ENCODE peak calls at places on chromosomes 2 and 18, in six cellular contexts. X is IMR-90, L is transverse colon, S is suprapubic skin, K is spleen, G is K562. P is an unnamed sample. For H3K4me1, the result is how much of the 10 kb centered on the place peaks cover.

GRCh38 chr2:37156857-37157714 is at the start of gene EIF2AK2:
- DNase-seq in X (peak), L (peak), S (peak), K (peak), G (peak), P (peak)

GRCh38 chr2:46679761-46680160 is 200.4 kb downstream of the TMEM247 start:
- DNase-seq in X (peak), L (no peak), S (no peak), K (no peak), G (no peak), P (no peak)

GRCh38 chr2:32427672-32428622 is 71.1 kb downstream of the BIRC6 start:
- DNase-seq in X (no peak), L (no peak), S (no peak), K (no peak), G (peak), P (no peak)

GRCh38 chr2:157421964-157422363 is 21.9 kb downstream of the CYTIP start:
- DNase-seq in X (no peak), L (no peak), S (no peak), K (peak), G (no peak), P (no peak)

GRCh38 chr2:113171359-113172075 is 2.3 kb upstream of the PSD4 start:
- DNase-seq in X (no peak), L (no peak), S (peak), K (peak), G (no peak), P (no peak)

GRCh38 chr18:51668101-51668500 is 470.6 kb upstream of the MEX3C start:
- DNase-seq in X (peak), L (peak), S (no peak), K (no peak), G (peak), P (peak)

GRCh38 chr2:191230174-191230573 is 15.0 kb upstream of the MYO1B start:
- DNase-seq in X (peak), L (no peak), S (no peak), K (no peak), G (no peak), P (no peak)

GRCh38 chr2:77713412-77713811 is 191.2 kb upstream of the LRRTM4 start:
- DNase-seq in X (no peak), L (no peak), S (no peak), K (no peak), G (no peak), P (no peak)

GRCh38 chr2:176075476-176075875 is 8.3 kb downstream of the EVX2 start:
- DNase-seq in X (no peak), L (no peak), S (no peak), K (no peak), G (peak), P (no peak)

GRCh38 chr2:129929321-129930290 is 49.9 kb upstream of the RAB6C start:
- DNase-seq in X (no peak), L (no peak), S (no peak), K (no peak), G (no peak), P (peak)

GRCh38 chr2:108320326-108320932 is 31.7 kb downstream of the SULT1C2 start:
- DNase-seq in X (no peak), L (no peak), S (no peak), K (no peak), G (no peak), P (no peak)

GRCh38 chr2:96727431-96727830 is 12.4 kb downstream of the LMAN2L start:
- DNase-seq in X (no peak), L (no peak), S (no peak), K (no peak), G (no peak), P (no peak)

GRCh38 chr2:239607795-239608171 is 207.0 kb upstream of the HDAC4 start:
- DNase-seq in X (no peak), L (no peak), S (no peak), K (peak), G (no peak), P (no peak)

GRCh38 chr2:150601280-150602038 is 114.0 kb upstream of the RND3 start:
- DNase-seq in X (peak), L (no peak), S (no peak), K (no peak), G (no peak), P (no peak)

GRCh38 chr2:238897122-238897880 is 49.4 kb downstream of the TWIST2 start:
- DNase-seq in X (no peak), L (no peak), S (no peak), K (peak), G (no peak), P (no peak)

GRCh38 chr2:108288534-108289106 is at the start of gene SULT1C2:
- DNase-seq in X (peak), L (no peak), S (no peak), K (no peak), G (no peak), P (no peak)

GRCh38 chr2:160918909-160919503 is 241.2 kb upstream of the TANK start:
- DNase-seq in X (peak), L (peak), S (no peak), K (peak), G (peak), P (peak)

GRCh38 chr2:59180111-59180510 is 939.0 kb upstream of the FANCL start:
- DNase-seq in X (no peak), L (no peak), S (no peak), K (no peak), G (no peak), P (no peak)

GRCh38 chr2:59181347-59181746 is 940.2 kb upstream of the FANCL start:
- DNase-seq in X (no peak), L (no peak), S (no peak), K (no peak), G (no peak), P (no peak)

GRCh38 chr2:59184281-59185020 is 943.3 kb upstream of the FANCL start:
- DNase-seq in X (no peak), L (no peak), S (no peak), K (no peak), G (peak), P (no peak)

GRCh38 chr2:59182249-59182648 is 941.1 kb upstream of the FANCL start:
- DNase-seq in X (peak), L (no peak), S (no peak), K (no peak), G (peak), P (no peak)

DNA sequence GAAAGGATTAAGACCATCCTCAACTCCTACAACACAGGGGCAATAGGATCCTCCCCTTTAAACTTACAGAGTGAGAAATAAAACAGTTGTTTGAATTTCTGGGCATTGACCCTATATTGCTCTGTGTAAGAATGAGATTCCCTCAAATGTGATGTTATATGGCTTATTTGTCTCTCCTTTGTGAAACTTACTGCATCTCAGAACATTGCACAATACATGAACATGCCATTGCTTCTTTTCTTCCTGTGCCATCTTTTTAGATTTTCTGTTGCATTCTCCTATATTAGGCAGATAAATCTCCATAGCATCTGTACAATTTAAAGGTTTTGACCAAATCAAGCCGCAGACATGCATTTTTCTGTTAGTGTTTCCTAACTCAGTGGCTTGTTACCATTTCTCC is 941.9 kb upstream of the FANCL start:
- DNase-seq in X (no peak), L (no peak), S (no peak), K (no peak), G (no peak), P (no peak)
- TF ChIP-seq CTCF in X (no peak), L (no peak), S (no peak), K (no peak), G (no peak), P (no peak)

DNA sequence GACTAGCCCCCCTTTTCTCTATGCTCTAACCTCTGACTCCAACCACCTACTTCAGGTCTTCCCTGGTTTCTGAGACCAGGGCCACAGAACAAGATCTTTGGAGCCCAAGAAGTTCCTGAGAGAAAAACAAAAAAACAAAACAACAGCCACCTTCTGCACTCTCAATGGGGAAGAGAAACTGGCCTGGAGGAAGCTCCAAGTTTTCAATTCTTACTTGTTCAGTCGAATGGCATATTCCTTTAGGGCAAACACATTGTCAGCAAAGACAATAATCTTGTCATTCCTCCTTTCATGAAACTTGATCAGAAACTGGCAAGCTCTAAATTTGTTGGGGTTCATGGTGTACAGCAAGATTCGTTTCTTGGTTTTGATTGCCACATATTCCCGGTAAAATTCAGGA is 15.0 kb downstream of the ERCC3 start:
- DNase-seq in X (no peak), L (no peak), S (no peak), K (no peak), G (no peak), P (no peak)
- H3K4me1 ChIP-seq in X (under half), L (under half), S (under half), K (under half), G (under half), P (under half)

GRCh38 chr18:49786019-49786720 is 27.2 kb downstream of the ACAA2 start:
- DNase-seq in X (no peak), L (no peak), S (no peak), K (no peak), G (no peak), P (no peak)
- TF ChIP-seq POLR2A in X (no peak), L (no peak), S (no peak), K (no peak), G (no peak), P (no peak)

DNA sequence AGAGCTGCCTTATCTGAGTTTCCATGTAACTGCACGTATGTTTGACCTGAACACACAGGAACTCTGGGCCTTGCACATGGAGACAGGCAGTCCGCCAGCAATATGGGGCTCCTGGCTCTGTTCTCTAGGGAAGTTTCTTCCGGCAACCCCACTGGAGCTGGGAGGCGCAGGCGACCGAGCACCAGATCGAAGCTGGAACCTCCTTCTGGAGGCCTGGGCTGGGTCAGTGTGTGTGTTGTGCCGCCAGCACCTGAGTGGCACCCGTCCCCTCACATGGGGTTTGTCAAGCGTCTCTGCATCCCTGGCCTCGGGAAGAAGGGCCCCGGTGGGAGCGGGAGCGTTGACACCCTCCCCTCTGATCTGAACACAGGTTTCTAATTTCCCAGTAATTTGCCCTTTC is 86.1 kb downstream of the APOB start:
- DNase-seq in X (no peak), L (no peak), S (peak), K (no peak), G (no peak), P (no peak)
- TF ChIP-seq CTCF in X (no peak), L (no peak), S (no peak), K (no peak), G (no peak), P (no peak)

GRCh38 chr2:219455635-219456034 is 21.0 kb downstream of the SPEG start:
- DNase-seq in X (no peak), L (no peak), S (no peak), K (no peak), G (no peak), P (no peak)
- H3K4me1 ChIP-seq in X (under half), L (under half), S (under half), K (under half), G (under half), P (under half)

DNA sequence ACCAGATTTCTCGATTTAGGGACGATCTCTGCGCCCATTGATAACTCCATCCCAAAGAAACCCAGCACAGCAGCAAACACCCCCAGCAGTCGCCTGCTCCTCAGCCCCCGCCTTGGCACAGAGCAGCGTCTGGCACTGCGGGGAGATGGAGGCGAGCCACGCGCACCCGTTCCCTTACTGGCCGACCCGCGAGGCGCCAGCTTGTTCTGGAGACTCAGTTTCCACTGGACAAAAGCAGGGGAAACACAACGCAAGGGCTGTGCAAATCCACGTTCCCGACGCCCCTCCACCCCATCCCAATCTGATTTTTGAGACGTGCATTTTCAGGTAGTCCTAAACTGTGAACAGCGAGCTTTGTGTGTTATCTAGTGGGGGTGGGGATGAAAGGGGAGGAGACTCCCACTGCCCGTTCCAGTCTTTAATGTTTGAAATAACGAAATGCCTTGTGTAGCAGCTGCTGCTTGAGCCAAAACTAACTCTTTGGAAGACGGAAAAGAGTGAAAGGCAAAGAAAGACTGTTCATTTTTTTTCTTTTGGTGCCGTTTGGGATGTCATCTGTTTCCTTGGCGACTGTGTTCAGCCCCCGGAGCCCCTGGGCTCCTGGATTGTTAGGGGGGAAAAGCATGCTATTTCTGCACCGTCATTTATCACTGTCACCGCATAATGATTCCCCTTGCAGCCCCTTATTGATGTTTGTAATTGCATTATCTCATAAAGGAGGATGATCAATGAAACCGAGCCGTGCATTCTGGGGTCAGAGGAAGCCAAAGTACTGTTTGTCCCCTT is 143.3 kb downstream of the MEIS1 start:
- DNase-seq in X (peak), L (no peak), S (no peak), K (peak), G (no peak), P (no peak)
- TF ChIP-seq POLR2A in X (no peak), L (no peak), S (no peak), K (no peak), G (no peak), P (no peak)

DNA sequence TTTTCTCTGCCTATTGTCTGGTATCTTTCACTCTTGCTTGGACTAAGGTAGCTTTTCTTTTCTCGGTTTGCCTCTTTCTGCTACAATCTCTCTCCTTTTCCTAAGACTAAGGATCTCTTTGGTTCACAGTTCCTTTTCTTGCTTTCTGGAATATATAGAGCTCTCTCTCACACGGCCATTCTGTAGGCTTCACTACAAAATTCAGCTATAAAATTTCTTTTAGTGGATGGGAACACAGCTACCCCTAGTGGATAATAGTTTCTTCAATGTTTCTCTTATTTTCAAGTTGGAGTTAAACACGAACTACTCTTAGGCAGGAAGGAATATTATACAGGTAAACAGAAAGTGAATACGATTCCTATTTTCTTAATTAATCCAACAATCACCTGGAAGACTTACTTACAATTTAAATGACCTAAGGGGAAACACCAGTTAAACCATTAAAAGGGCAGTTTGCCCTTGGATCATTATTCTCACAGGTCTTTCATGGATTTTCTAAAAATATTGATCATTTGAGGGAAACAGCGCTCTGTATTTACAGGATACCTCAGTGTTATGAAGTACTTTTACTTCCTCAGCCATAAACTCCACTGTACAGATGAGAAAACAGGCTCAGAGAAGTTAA is 140.5 kb downstream of the LRP2 start:
- DNase-seq in X (no peak), L (no peak), S (no peak), K (no peak), G (peak), P (no peak)
- TF ChIP-seq CTCF in X (peak), L (no peak), S (no peak), K (no peak), G (peak), P (peak)

GRCh38 chr2:5794012-5794411 is 101.8 kb downstream of the SOX11 start:
- DNase-seq in X (no peak), L (no peak), S (no peak), K (no peak), G (no peak), P (no peak)

GRCh38 chr2:5788447-5788846 is 96.3 kb downstream of the SOX11 start:
- DNase-seq in X (no peak), L (no peak), S (no peak), K (no peak), G (no peak), P (no peak)

DNA sequence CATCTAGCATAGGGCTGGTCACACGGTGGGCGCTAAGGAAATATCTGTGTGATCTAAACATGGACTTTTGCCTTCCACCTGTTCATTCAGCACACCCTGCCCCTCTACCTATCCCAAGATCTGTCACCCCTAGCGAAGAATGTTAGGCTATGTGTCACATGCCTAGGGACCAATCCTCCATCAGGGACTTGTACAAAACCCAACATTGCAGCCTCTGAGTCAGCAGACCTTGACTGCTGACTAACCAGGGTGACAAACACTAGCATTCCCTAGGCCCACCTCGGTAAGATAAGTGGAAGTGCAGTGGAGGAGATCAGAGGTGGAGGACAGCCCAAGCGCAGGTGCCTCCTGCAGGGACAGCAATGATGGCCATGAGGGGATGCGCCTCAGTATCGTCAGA is 99.2 kb downstream of the SOX11 start:
- DNase-seq in X (peak), L (no peak), S (no peak), K (no peak), G (no peak), P (no peak)
- H3K4me1 ChIP-seq in X (under half), L (under half), S (under half), K (under half), G (under half), P (under half)

DNA sequence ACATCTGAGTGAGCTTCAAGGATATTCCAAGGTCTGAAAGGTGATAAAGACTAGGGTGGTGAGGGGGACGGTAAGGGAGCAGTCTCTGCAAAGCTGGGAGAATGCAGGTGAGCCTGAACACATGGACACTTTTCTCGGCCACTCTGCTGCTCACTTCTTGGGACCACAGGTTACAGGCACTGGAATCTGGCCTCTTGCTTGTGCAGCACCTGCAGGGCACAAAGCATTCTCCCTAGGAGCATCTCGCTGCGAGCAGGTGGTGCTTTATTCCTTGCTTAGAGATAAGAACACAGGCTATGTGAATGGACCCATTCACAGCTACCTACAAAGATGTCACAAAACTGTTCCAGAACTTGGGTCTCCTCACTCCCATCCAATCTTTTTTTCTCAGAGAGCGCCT is 153.2 kb downstream of the DDX1 start:
- DNase-seq in X (no peak), L (no peak), S (no peak), K (no peak), G (no peak), P (no peak)
- TF ChIP-seq POLR2A in X (no peak), L (no peak), S (no peak), K (no peak), G (no peak), P (no peak)